ENCODE peak calls at places on chromosomes 4 and X, in eight cellular contexts. One of them, this sample, is unnamed. For H3K4me1, the result is how much of the 10 kb centered on the place peaks cover.

GRCh38 chrX:19869195-19869594 is 18.2 kb downstream of the SH3KBP1 start:
- DNase-seq in H9: no peak
- DNase-seq in pancreas: no peak
- DNase-seq in SJSA1: no peak
- DNase-seq in left lung: no peak
- DNase-seq in PC-3: no peak
- DNase-seq in heart left ventricle: no peak
- DNase-seq in right lobe of liver: no peak
- DNase-seq in this sample: no peak

GRCh38 chrX:576904-577303 is 53.7 kb upstream of the SHOX start:
- DNase-seq in H9: peak
- DNase-seq in pancreas: no peak
- DNase-seq in SJSA1: no peak
- DNase-seq in left lung: no peak
- DNase-seq in PC-3: no peak
- DNase-seq in heart left ventricle: no peak
- DNase-seq in right lobe of liver: no peak
- DNase-seq in this sample: no peak

GRCh38 chr4:158775091-158775651 is 6.3 kb downstream of the FNIP2 start:
- DNase-seq in H9: no peak
- DNase-seq in pancreas: no peak
- DNase-seq in SJSA1: peak
- DNase-seq in left lung: no peak
- DNase-seq in PC-3: peak
- DNase-seq in heart left ventricle: no peak
- DNase-seq in right lobe of liver: no peak
- DNase-seq in this sample: no peak

GRCh38 chr4:173270312-173271027 is 63.7 kb downstream of the HMGB2 start:
- DNase-seq in H9: no peak
- DNase-seq in pancreas: no peak
- DNase-seq in SJSA1: no peak
- DNase-seq in left lung: no peak
- DNase-seq in PC-3: no peak
- DNase-seq in heart left ventricle: no peak
- DNase-seq in right lobe of liver: no peak
- DNase-seq in this sample: no peak

GRCh38 chr4:137861682-137862081 is 329.4 kb upstream of the PCDH18 start:
- DNase-seq in H9: no peak
- DNase-seq in pancreas: no peak
- DNase-seq in SJSA1: no peak
- DNase-seq in left lung: no peak
- DNase-seq in PC-3: peak
- DNase-seq in heart left ventricle: no peak
- DNase-seq in right lobe of liver: no peak
- DNase-seq in this sample: no peak

GRCh38 chrX:46574337-46574940 is 874 bp downstream of the CHST7 start:
- DNase-seq in H9: peak
- DNase-seq in pancreas: peak
- DNase-seq in SJSA1: peak
- DNase-seq in left lung: peak
- DNase-seq in PC-3: no peak
- DNase-seq in heart left ventricle: peak
- DNase-seq in right lobe of liver: peak
- DNase-seq in this sample: peak

GRCh38 chrX:13890806-13891205 is 73.9 kb upstream of the GPM6B start:
- DNase-seq in H9: no peak
- DNase-seq in pancreas: no peak
- DNase-seq in SJSA1: no peak
- DNase-seq in left lung: no peak
- DNase-seq in PC-3: peak
- DNase-seq in heart left ventricle: no peak
- DNase-seq in right lobe of liver: no peak
- DNase-seq in this sample: no peak

GRCh38 chr4:155342142-155342541 is 34.6 kb downstream of the MAP9 start:
- DNase-seq in H9: no peak
- DNase-seq in pancreas: no peak
- DNase-seq in SJSA1: peak
- DNase-seq in left lung: no peak
- DNase-seq in PC-3: peak
- DNase-seq in heart left ventricle: no peak
- DNase-seq in right lobe of liver: no peak
- DNase-seq in this sample: peak

GRCh38 chr4:140238353-140239041 is 84.5 kb upstream of the MAML3 start:
- DNase-seq in H9: peak
- DNase-seq in pancreas: peak
- DNase-seq in SJSA1: no peak
- DNase-seq in left lung: peak
- DNase-seq in PC-3: no peak
- DNase-seq in heart left ventricle: peak
- DNase-seq in right lobe of liver: peak
- DNase-seq in this sample: no peak

GRCh38 chr4:99857302-99857701 is 36.9 kb downstream of the LAMTOR3 start:
- DNase-seq in H9: no peak
- DNase-seq in pancreas: no peak
- DNase-seq in SJSA1: no peak
- DNase-seq in left lung: no peak
- DNase-seq in PC-3: no peak
- DNase-seq in heart left ventricle: no peak
- DNase-seq in right lobe of liver: no peak
- DNase-seq in this sample: no peak

DNA sequence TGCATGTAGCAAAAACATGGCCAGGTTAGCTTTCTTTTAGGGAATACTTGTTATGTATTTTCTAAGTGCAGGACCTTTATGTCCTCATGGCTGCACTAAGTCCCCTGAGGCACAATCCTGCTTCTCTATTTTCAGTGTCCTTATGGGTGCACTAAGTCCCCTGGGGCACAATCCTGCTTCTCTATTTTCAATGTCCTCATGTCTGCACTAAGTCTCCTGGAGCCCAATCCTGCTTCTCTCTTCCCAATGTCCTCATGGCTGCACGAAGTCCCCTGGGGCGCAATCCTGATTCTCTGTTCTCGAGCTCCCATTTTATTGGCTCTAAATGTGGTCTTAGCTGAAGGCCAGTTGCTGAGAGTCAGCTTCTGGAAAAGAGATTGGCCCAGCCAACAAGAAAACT is 49.7 kb upstream of the GPRIN3 start:
- DNase-seq in H9: no peak
- DNase-seq in pancreas: no peak
- DNase-seq in SJSA1: no peak
- DNase-seq in left lung: no peak
- DNase-seq in PC-3: no peak
- DNase-seq in heart left ventricle: peak
- DNase-seq in right lobe of liver: no peak
- DNase-seq in this sample: no peak
- H3K4me1 ChIP-seq in H9: under half
- H3K4me1 ChIP-seq in pancreas: under half
- H3K4me1 ChIP-seq in SJSA1: under half
- H3K4me1 ChIP-seq in left lung: under half
- H3K4me1 ChIP-seq in PC-3: under half
- H3K4me1 ChIP-seq in heart left ventricle: under half
- H3K4me1 ChIP-seq in right lobe of liver: under half
- H3K4me1 ChIP-seq in this sample: under half

DNA sequence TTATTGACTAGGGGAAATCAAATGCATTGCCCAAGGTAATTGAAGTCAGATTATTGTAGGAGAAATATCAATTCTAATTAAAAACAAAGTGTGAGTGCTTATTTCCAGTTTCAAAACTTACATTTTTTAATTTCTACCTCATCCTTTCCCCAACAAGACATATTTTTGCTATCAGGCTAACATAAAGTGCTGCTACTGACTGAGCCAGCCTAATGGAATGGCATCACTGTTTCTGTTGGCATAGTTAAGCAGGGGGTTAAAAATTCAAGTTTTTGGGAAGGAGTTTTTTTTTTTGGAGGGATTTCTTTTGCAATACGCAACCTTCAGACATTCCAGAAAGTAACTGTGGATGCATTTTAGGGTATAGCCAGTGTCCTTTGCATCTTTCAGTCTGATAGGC is 24.2 kb downstream of the GAB1 start:
- DNase-seq in H9: no peak
- DNase-seq in pancreas: no peak
- DNase-seq in SJSA1: no peak
- DNase-seq in left lung: no peak
- DNase-seq in PC-3: no peak
- DNase-seq in heart left ventricle: no peak
- DNase-seq in right lobe of liver: no peak
- DNase-seq in this sample: no peak
- H3K4me1 ChIP-seq in H9: under half
- H3K4me1 ChIP-seq in pancreas: under half
- H3K4me1 ChIP-seq in SJSA1: under half
- H3K4me1 ChIP-seq in left lung: under half
- H3K4me1 ChIP-seq in PC-3: under half
- H3K4me1 ChIP-seq in heart left ventricle: under half
- H3K4me1 ChIP-seq in right lobe of liver: under half
- H3K4me1 ChIP-seq in this sample: under half

GRCh38 chr4:15651682-15652081 is 3.5 kb downstream of the FBXL5 start:
- DNase-seq in H9: no peak
- DNase-seq in pancreas: no peak
- DNase-seq in SJSA1: no peak
- DNase-seq in left lung: no peak
- DNase-seq in PC-3: no peak
- DNase-seq in heart left ventricle: no peak
- DNase-seq in right lobe of liver: no peak
- DNase-seq in this sample: no peak

GRCh38 chr4:15653864-15654391 is 1.2 kb downstream of the FBXL5 start:
- DNase-seq in H9: no peak
- DNase-seq in pancreas: no peak
- DNase-seq in SJSA1: peak
- DNase-seq in left lung: no peak
- DNase-seq in PC-3: peak
- DNase-seq in heart left ventricle: no peak
- DNase-seq in right lobe of liver: no peak
- DNase-seq in this sample: peak

GRCh38 chr4:15652191-15652590 is 3.0 kb downstream of the FBXL5 start:
- DNase-seq in H9: no peak
- DNase-seq in pancreas: no peak
- DNase-seq in SJSA1: no peak
- DNase-seq in left lung: no peak
- DNase-seq in PC-3: no peak
- DNase-seq in heart left ventricle: no peak
- DNase-seq in right lobe of liver: no peak
- DNase-seq in this sample: no peak

GRCh38 chr4:15654556-15655222 is 468 bp downstream of the FBXL5 start:
- DNase-seq in H9: peak
- DNase-seq in pancreas: no peak
- DNase-seq in SJSA1: peak
- DNase-seq in left lung: peak
- DNase-seq in PC-3: peak
- DNase-seq in heart left ventricle: peak
- DNase-seq in right lobe of liver: peak
- DNase-seq in this sample: no peak

GRCh38 chr4:15653430-15653829 is 1.7 kb downstream of the FBXL5 start:
- DNase-seq in H9: no peak
- DNase-seq in pancreas: no peak
- DNase-seq in SJSA1: no peak
- DNase-seq in left lung: no peak
- DNase-seq in PC-3: no peak
- DNase-seq in heart left ventricle: no peak
- DNase-seq in right lobe of liver: no peak
- DNase-seq in this sample: no peak
- H3K4me1 ChIP-seq in H9: under half
- H3K4me1 ChIP-seq in pancreas: under half
- H3K4me1 ChIP-seq in SJSA1: under half
- H3K4me1 ChIP-seq in left lung: under half
- H3K4me1 ChIP-seq in PC-3: under half
- H3K4me1 ChIP-seq in heart left ventricle: under half
- H3K4me1 ChIP-seq in right lobe of liver: under half
- H3K4me1 ChIP-seq in this sample: under half

DNA sequence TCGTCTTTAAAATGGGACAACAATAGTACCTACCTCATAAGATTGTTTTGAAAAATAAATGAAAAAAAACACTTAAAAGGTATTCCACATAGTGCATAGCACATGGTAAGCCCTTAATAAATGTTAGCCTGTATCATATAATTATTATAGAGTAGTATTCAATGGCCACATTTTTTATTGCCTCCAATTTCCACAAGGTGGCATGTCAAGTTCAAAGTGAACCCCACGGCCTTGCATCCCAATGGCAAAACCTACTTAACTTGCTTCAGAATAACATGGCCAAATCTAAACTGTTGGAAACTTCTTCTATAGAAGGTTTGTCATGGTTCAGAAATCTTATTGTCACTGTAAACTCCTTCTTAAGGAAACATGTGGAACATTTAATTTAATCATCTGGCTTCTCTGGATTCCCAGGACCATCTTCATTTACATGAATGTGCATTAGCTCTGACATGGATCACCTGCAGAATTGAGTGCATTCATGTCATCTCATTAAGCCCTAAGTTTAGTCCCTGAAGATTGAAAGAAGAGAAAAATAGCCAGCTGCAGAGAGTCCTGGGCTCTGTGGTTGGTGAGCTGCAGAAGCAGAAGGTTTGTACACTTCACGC is 60.9 kb downstream of the ANXA3 start:
- DNase-seq in H9: no peak
- DNase-seq in pancreas: no peak
- DNase-seq in SJSA1: peak
- DNase-seq in left lung: no peak
- DNase-seq in PC-3: peak
- DNase-seq in heart left ventricle: peak
- DNase-seq in right lobe of liver: no peak
- DNase-seq in this sample: no peak
- H3K4me1 ChIP-seq in H9: under half
- H3K4me1 ChIP-seq in pancreas: under half
- H3K4me1 ChIP-seq in SJSA1: under half
- H3K4me1 ChIP-seq in left lung: under half
- H3K4me1 ChIP-seq in PC-3: under half
- H3K4me1 ChIP-seq in heart left ventricle: under half
- H3K4me1 ChIP-seq in right lobe of liver: under half
- H3K4me1 ChIP-seq in this sample: under half

DNA sequence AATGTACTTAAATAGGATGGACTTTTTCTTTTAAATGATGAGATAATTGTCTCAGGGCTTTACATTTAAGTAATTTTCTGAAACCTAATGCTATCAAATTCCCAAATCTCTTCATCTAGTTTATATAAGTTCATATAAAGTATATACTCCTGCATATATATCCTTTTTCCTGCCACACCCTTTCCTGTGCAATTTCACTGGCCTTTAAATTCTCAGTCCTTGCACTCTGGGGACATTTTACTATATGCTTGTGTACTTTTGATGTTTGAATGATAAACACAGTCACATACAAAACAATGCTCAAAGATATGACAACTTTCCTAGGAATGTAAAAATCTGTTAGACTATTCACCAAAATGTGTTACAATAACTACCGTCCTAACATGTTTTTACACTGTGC is 60.1 kb downstream of the NDST4 start:
- DNase-seq in H9: no peak
- DNase-seq in pancreas: no peak
- DNase-seq in SJSA1: peak
- DNase-seq in left lung: no peak
- DNase-seq in PC-3: peak
- DNase-seq in heart left ventricle: no peak
- DNase-seq in right lobe of liver: no peak
- DNase-seq in this sample: peak
- H3K4me1 ChIP-seq in H9: under half
- H3K4me1 ChIP-seq in pancreas: under half
- H3K4me1 ChIP-seq in SJSA1: under half
- H3K4me1 ChIP-seq in left lung: under half
- H3K4me1 ChIP-seq in PC-3: under half
- H3K4me1 ChIP-seq in heart left ventricle: under half
- H3K4me1 ChIP-seq in right lobe of liver: under half
- H3K4me1 ChIP-seq in this sample: under half